ENCODE peak calls at places on chromosomes 2 and 18, in five cellular contexts. N is HCT116, Z is SK-N-SH, K is Panc1, G is K562. V is an unnamed sample.

GRCh38 chr2:232607011-232607410 is 26.4 kb upstream of the EFHD1 start:
- DNase-seq in G (no peak), K (no peak), Z (no peak), N (no peak), V (no peak)

GRCh38 chr2:231160701-231161100 is 35.9 kb upstream of the HTR2B start:
- DNase-seq in G (no peak), K (no peak), Z (no peak), N (no peak), V (no peak)

GRCh38 chr2:163665817-163666216 is 70.0 kb downstream of the FIGN start:
- DNase-seq in G (no peak), N (no peak), K (peak; percentile 45), Z (no peak), V (no peak)

GRCh38 chr2:26469092-26469710 is 8.7 kb downstream of the OTOF start:
- DNase-seq in G (peak; percentile 78), K (peak; percentile 39), Z (peak; percentile 83), N (peak; percentile 74), V (peak; percentile 25)

GRCh38 chr18:30987479-30988241 is 54.9 kb downstream of the DSC3 start:
- DNase-seq in K (no peak), G (peak; percentile 41), Z (no peak), N (peak; percentile 83), V (no peak)

GRCh38 chr2:127645395-127646291 is at the start of gene GPR17:
- DNase-seq in Z (no peak), N (no peak), G (no peak), K (no peak), V (no peak)

GRCh38 chr18:2412261-2412660 is 159.0 kb downstream of the METTL4 start:
- DNase-seq in Z (no peak), G (no peak), K (no peak), N (no peak), V (no peak)

GRCh38 chr18:11994346-11994707 is 13.0 kb downstream of the IMPA2 start:
- DNase-seq in G (no peak), Z (no peak), K (no peak), N (no peak), V (no peak)

GRCh38 chr2:51350100-51350499 is 318.2 kb upstream of the NRXN1 start:
- DNase-seq in K (no peak), G (no peak), Z (no peak), N (no peak), V (no peak)

GRCh38 chr18:7000484-7001096 is 117.0 kb downstream of the LAMA1 start:
- DNase-seq in G (peak; percentile 22), K (peak; percentile 4), N (no peak), Z (peak; percentile 59), V (no peak)

GRCh38 chr18:36392163-36392887 is 94.8 kb downstream of the FHOD3 start:
- DNase-seq in Z (peak; percentile 46), N (no peak), K (no peak), G (no peak), V (no peak)

GRCh38 chr2:230160112-230160660 is 59.6 kb downstream of the SP110 start:
- DNase-seq in Z (peak; percentile 71), G (peak; percentile 51), K (peak; percentile 46), N (peak; percentile 26), V (peak; percentile 9)

GRCh38 chr2:47155091-47155876 is at the start of gene STPG4:
- DNase-seq in Z (no peak), G (no peak), K (no peak), N (no peak), V (no peak)

GRCh38 chr2:28588231-28588725 is 92.4 kb downstream of the PLB1 start:
- DNase-seq in N (no peak), G (no peak), K (no peak), Z (no peak), V (no peak)

GRCh38 chr2:29262681-29263260 is 147.6 kb downstream of the CLIP4 start:
- DNase-seq in G (no peak), N (no peak), Z (peak; percentile 79), K (no peak), V (no peak)

GRCh38 chr2:207107551-207107950 is 58.2 kb downstream of the KLF7 start:
- DNase-seq in K (no peak), Z (peak; percentile 55), G (no peak), N (no peak), V (no peak)

GRCh38 chr2:144152817-144153271 is 367.1 kb downstream of the ZEB2 start:
- DNase-seq in Z (no peak), G (peak; percentile 71), N (no peak), K (no peak), V (no peak)

GRCh38 chr2:219178377-219179175 is 501 bp downstream of the RETREG2 start:
- DNase-seq in K (no peak), Z (peak; percentile 81), N (no peak), G (peak; percentile 66), V (no peak)

GRCh38 chr2:4354678-4355077 is 651.3 kb downstream of the DCDC2C start:
- DNase-seq in G (peak; percentile 7), K (no peak), Z (peak; percentile 51), N (no peak), V (no peak)

GRCh38 chr18:74012954-74013630 is 134.5 kb downstream of the FBXO15 start:
- DNase-seq in K (no peak), N (no peak), G (no peak), Z (no peak), V (no peak)

GRCh38 chr2:6523476-6523875 is 342.2 kb downstream of the CMPK2 start:
- DNase-seq in G (no peak), N (no peak), K (no peak), Z (no peak), V (no peak)

GRCh38 chr2:147910990-147911473 is 66.2 kb downstream of the ACVR2A start:
- DNase-seq in K (peak; percentile 28), N (peak; percentile 52), Z (no peak), G (peak; percentile 11), V (peak; percentile 21)

GRCh38 chr2:229492034-229492433 is 220.9 kb upstream of the PID1 start:
- DNase-seq in G (no peak), N (no peak), K (no peak), Z (no peak), V (no peak)

GRCh38 chr2:64399521-64399920 is 54.4 kb upstream of the LGALSL start:
- DNase-seq in Z (no peak), K (no peak), G (no peak), N (no peak), V (no peak)
- TF ChIP-seq SIN3A in Z (no peak), K (no peak), G (no peak), N (no peak), V (no peak)

DNA sequence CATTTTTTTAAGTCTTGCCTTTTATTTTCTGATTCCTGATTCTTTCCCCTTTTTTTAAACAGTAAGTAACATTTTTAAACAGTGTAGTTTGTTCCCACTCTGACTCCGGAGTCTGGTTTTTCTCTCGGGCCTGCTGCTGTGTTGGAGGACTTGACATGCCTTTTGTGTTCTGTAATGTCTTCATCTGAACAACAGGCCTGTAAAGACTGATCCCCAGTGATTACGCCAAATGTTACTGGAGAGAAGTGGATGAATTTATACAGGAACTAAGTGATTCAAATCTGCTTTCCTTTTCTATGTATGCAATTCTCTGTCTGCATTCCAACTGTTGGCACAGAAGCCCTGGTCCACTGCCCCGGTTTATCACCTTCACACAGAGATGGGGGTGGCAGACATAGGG is 54.3 kb upstream of the RMDN2 start:
- DNase-seq in K (no peak), Z (peak; percentile 66), G (no peak), N (no peak), V (no peak)
- TF ChIP-seq SIN3A in K (no peak), Z (no peak), G (no peak), N (no peak), V (no peak)

GRCh38 chr2:241935774-241936173 is 66.2 kb downstream of the RTP5 start:
- DNase-seq in N (no peak), K (no peak), Z (no peak), G (no peak), V (no peak)
- TF ChIP-seq SIN3A in N (no peak), K (no peak), Z (no peak), G (no peak), V (no peak)

DNA sequence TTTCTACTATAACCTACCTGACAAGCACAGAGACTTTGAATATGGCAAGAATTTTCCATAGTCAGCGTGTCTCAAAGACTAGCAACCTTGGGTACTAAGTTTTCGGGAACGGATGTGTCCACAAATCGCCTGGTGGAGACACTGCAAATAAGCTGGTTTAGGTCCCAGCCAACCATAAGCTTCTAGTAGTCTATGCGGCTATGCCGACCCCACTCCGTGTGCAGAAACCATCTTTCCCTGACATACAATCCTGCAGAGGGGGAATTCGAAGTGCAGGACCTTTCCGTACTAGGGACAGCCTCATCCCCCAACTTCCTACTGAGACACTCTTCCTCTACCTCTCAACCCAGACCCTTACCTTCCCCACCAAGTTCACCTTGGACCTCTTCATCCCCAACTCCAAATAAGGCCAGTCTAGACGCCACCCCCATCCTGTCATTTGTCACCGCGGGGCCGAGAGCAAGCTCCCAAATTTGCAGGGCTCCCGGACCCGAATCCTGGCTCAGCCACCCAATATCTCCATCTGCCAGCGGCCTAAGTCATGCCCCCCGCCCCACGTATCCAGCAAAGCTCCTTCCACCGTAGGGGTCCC is 548 bp downstream of the SUCLG1 start:
- DNase-seq in K (no peak), N (no peak), Z (peak; percentile 31), G (peak; percentile 27), V (no peak)
- TF ChIP-seq SIN3A in K (no peak), N (no peak), Z (no peak), G (no peak), V (peak; percentile 1)

GRCh38 chr2:177667626-177668025 is 275.1 kb downstream of the AGPS start:
- DNase-seq in Z (no peak), K (no peak), N (no peak), G (no peak), V (no peak)
- TF ChIP-seq SIN3A in Z (no peak), K (no peak), N (no peak), G (no peak), V (no peak)

DNA sequence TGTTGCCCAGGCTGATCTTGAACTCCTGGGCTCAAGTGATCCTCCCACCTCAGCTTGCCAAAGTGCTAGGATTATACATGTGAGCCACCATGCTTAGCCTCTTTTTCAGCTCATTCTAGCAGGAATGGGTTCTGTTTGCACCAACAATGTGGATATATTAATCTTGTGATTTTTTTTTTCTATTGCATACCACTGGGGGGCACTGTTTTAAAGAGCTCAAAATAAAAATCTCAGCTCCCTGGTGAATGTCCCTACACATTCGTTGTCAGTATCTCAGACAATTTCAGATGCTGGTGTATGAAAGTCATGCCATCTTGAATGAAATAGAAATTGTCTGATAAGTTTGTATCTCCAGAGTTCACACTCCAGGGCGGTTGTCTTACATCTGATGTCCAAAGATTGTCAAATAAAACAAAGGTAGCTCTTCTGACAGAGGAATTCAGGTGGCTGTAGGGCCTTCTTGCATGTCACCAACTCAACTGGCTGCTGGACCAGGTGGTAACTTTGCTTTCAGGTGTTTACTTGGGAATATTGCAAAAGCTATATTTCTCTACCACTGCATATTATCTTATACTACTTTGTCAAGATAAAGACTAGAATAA is 3.1 kb upstream of the MATN3 start:
- DNase-seq in G (peak; percentile 43), K (peak; percentile 47), Z (peak; percentile 80), N (peak; percentile 26), V (peak; percentile 7)
- TF ChIP-seq SIN3A in G (no peak), K (no peak), Z (no peak), N (no peak), V (no peak)